ENCODE peak calls at places on chromosomes 5 and 9, in seven cellular contexts. I is aorta, P is H1, U is spleen, E is ovary, S is vagina, O is cardiac muscle cell. Z is an unnamed sample.

GRCh38 chr9:123435471-123435870 is 79.5 kb downstream of the CRB2 start:
- DNase-seq in I (no peak), P (no peak), U (no peak), E (no peak), S (no peak), O (no peak), Z (no peak)

GRCh38 chr5:180314106-180314505 is 22.2 kb upstream of the MAPK9 start:
- DNase-seq in I (no peak), P (no peak), U (no peak), E (no peak), S (no peak), O (peak; percentile 36), Z (no peak)

GRCh38 chr5:169494383-169495251 is 89.0 kb upstream of the SPDL1 start:
- DNase-seq in I (no peak), P (no peak), U (no peak), E (no peak), S (no peak), O (no peak), Z (no peak)

GRCh38 chr5:132815454-132815853 is 2.4 kb downstream of the SOWAHA start:
- DNase-seq in I (no peak), P (no peak), U (no peak), E (no peak), S (no peak), O (no peak), Z (no peak)

GRCh38 chr5:75885849-75886596 is 168.8 kb upstream of the POC5 start:
- DNase-seq in I (no peak), P (no peak), U (peak; percentile 60), E (no peak), S (no peak), O (no peak), Z (no peak)

GRCh38 chr9:110969971-110970381 is 68.3 kb downstream of the LPAR1 start:
- DNase-seq in I (no peak), P (no peak), U (no peak), E (no peak), S (no peak), O (no peak), Z (no peak)

GRCh38 chr5:37109338-37109737 is 139.8 kb downstream of the CPLANE1 start:
- DNase-seq in I (no peak), P (no peak), U (no peak), E (no peak), S (no peak), O (no peak), Z (no peak)

GRCh38 chr9:17130725-17131124 is 4.1 kb upstream of the CNTLN start:
- DNase-seq in I (no peak), P (no peak), U (no peak), E (no peak), S (no peak), O (no peak), Z (no peak)

GRCh38 chr5:44051591-44051990 is 337.6 kb downstream of the FGF10 start:
- DNase-seq in I (no peak), P (no peak), U (no peak), E (no peak), S (no peak), O (no peak), Z (no peak)

GRCh38 chr9:91302831-91303230 is 58.9 kb downstream of the AUH start:
- DNase-seq in I (no peak), P (no peak), U (no peak), E (no peak), S (no peak), O (no peak), Z (no peak)

GRCh38 chr5:146027746-146028145 is 77.6 kb downstream of the PLAC8L1 start:
- DNase-seq in I (no peak), P (no peak), U (no peak), E (no peak), S (no peak), O (no peak), Z (no peak)

GRCh38 chr5:116404792-116405191 is 169.8 kb downstream of the SEMA6A start:
- DNase-seq in I (no peak), P (no peak), U (no peak), E (no peak), S (no peak), O (no peak), Z (no peak)

GRCh38 chr9:128341435-128341849 is 1.1 kb downstream of the SLC27A4 start:
- DNase-seq in I (peak; percentile 83), P (peak; percentile 85), U (peak; percentile 79), E (no peak), S (no peak), O (peak; percentile 78), Z (no peak)

GRCh38 chr5:916441-917293 is 24.0 kb downstream of the TRIP13 start:
- DNase-seq in I (no peak), P (no peak), U (peak; percentile 59), E (no peak), S (no peak), O (no peak), Z (no peak)

GRCh38 chr5:151123897-151124751 is 33.5 kb downstream of the ANXA6 start:
- DNase-seq in I (peak; percentile 89), P (no peak), U (peak; percentile 92), E (no peak), S (no peak), O (no peak), Z (no peak)

GRCh38 chr5:139116256-139116655 is 81.9 kb downstream of the SIL1 start:
- DNase-seq in I (no peak), P (no peak), U (no peak), E (no peak), S (no peak), O (no peak), Z (no peak)

GRCh38 chr5:72940082-72940481 is 15.8 kb upstream of the FCHO2 start:
- DNase-seq in I (no peak), P (no peak), U (no peak), E (no peak), S (no peak), O (no peak), Z (no peak)

GRCh38 chr5:58015175-58015574 is 444.7 kb downstream of the PLK2 start:
- DNase-seq in I (no peak), P (no peak), U (no peak), E (no peak), S (no peak), O (no peak), Z (no peak)

GRCh38 chr9:79694208-79694607 is 122.4 kb downstream of the TLE4 start:
- DNase-seq in I (no peak), P (no peak), U (no peak), E (no peak), S (no peak), O (no peak), Z (no peak)

GRCh38 chr9:17802249-17802857 is 223.5 kb downstream of the SH3GL2 start:
- DNase-seq in I (no peak), P (no peak), U (no peak), E (no peak), S (no peak), O (no peak), Z (no peak)

GRCh38 chr9:33311953-33312352 is 21.6 kb downstream of the NFX1 start:
- DNase-seq in I (no peak), P (no peak), U (no peak), E (no peak), S (no peak), O (no peak), Z (no peak)

GRCh38 chr9:93681316-93682154 is 105.2 kb downstream of the PHF2 start:
- DNase-seq in I (peak; percentile 66), P (peak; percentile 39), U (peak; percentile 72), E (peak; percentile 4), S (no peak), O (no peak), Z (peak; percentile 2)

GRCh38 chr9:95107976-95108375 is 209.5 kb downstream of the FANCC start:
- DNase-seq in I (peak; percentile 41), P (no peak), U (no peak), E (no peak), S (no peak), O (no peak), Z (no peak)

GRCh38 chr5:147411612-147412310 is 98.1 kb downstream of the DPYSL3 start:
- DNase-seq in I (no peak), P (no peak), U (no peak), E (no peak), S (no peak), O (no peak), Z (no peak)

GRCh38 chr9:111274737-111275136 is 55.3 kb downstream of the OR2K2 start:
- DNase-seq in I (no peak), P (no peak), U (no peak), E (no peak), S (no peak), O (no peak), Z (no peak)

DNA sequence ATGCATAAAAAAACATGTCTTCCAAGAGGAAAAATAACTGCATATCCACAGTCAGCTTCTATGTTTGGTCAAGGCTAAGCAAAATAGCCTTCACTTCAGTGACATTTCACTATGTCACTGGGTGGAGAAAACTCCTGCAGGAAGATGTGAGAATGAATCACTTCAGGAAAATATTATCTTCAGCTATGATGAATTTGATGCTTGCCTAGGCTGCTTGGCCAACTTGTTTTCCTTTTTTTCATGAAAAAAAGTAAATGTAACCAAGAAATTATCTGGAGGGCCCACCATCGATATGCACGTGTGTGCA is 143.0 kb upstream of the ZNF608 start:
- DNase-seq in I (no peak), P (no peak), U (no peak), E (no peak), S (no peak), O (no peak), Z (no peak)
- H3K27ac ChIP-seq in I (no peak overlapping the region), P (no peak overlapping the region), U (no peak overlapping the region), E (no peak overlapping the region), S (no peak overlapping the region), O (no peak overlapping the region), Z (no peak overlapping the region)

DNA sequence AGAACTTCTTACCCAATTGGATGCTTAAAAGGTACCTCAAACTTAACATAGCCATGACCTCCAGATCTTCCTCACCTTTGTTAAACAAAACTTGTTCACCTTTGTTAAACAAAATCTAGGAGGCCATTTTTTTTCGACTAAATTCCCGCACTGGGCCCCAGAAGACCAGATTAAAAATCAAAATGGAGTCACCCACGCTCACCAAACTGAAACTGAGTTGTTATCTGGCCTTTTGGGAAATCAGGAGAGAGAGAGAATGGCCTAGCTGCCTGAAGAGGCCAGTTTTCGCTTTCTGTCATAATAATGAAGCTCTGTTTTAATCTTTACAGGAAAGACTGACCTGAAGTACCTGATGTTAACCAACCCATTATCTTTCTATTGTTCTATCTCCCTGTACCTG is 69.4 kb downstream of the FYB1 start:
- DNase-seq in I (no peak), P (no peak), U (no peak), E (no peak), S (no peak), O (no peak), Z (no peak)
- H3K27ac ChIP-seq in I (no peak overlapping the region), P (no peak overlapping the region), U (no peak overlapping the region), E (no peak overlapping the region), S (no peak overlapping the region), O (no peak overlapping the region), Z (no peak overlapping the region)

GRCh38 chr9:132864277-132864676 is 13.8 kb downstream of the AK8 start:
- DNase-seq in I (no peak), P (no peak), U (no peak), E (no peak), S (no peak), O (no peak), Z (no peak)
- H3K27ac ChIP-seq in I (no peak overlapping the region), P (no peak overlapping the region), U (no peak overlapping the region), E (no peak overlapping the region), S (no peak overlapping the region), O (no peak overlapping the region), Z (no peak overlapping the region)

DNA sequence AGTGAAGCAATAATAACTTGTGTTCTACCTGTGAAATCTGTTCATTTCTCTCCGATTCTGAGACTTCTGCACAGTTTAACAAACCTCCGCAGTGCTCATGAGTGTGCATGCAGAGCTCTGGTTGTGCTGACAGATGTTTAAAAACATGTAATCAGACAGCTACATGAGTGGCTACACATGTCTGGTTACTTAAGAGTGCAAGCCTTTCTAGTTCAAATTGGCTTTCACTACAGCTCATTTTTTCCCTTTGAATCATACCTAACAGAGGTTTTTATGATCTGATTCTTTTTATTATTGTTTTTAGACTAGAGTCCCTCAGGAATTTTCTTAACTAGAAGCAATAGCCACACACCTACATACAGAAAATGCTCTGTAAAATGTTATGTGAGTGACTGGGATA is 310.2 kb downstream of the ARRDC3 start:
- DNase-seq in I (no peak), P (no peak), U (no peak), E (no peak), S (no peak), O (peak; percentile 28), Z (no peak)
- H3K27ac ChIP-seq in I (peak overlapping the region; percentile 43), P (no peak overlapping the region), U (no peak overlapping the region), E (no peak overlapping the region), S (no peak overlapping the region), O (no peak overlapping the region), Z (no peak overlapping the region)

Z was measured in tibial nerve.